ENCODE peak calls at places on chromosomes 3 and 15, in four cellular contexts. One of them, this sample, is unnamed.

GRCh38 chr15:69881310-69881660 is 216.4 kb downstream of the TLE3 start:
- DNase-seq in GM23248: no peak
- DNase-seq in spleen: no peak
- DNase-seq in body of pancreas: no peak
- DNase-seq in this sample: no peak

GRCh38 chr3:190229632-190230424 is 92.4 kb downstream of the CLDN1 start:
- DNase-seq in body of pancreas: peak; percentile 3
- DNase-seq in spleen: no peak
- DNase-seq in GM23248: peak; percentile 41
- DNase-seq in this sample: no peak

GRCh38 chr3:118171236-118171852 is 863.3 kb downstream of the IGSF11 start:
- DNase-seq in spleen: peak; percentile 70
- DNase-seq in body of pancreas: no peak
- DNase-seq in GM23248: no peak
- DNase-seq in this sample: no peak

GRCh38 chr3:30622047-30622545 is 15.7 kb downstream of the TGFBR2 start:
- DNase-seq in spleen: no peak
- DNase-seq in body of pancreas: no peak
- DNase-seq in GM23248: no peak
- DNase-seq in this sample: no peak

GRCh38 chr15:57129064-57129463 is 210.6 kb downstream of the TCF12 start:
- DNase-seq in spleen: no peak
- DNase-seq in GM23248: no peak
- DNase-seq in body of pancreas: no peak
- DNase-seq in this sample: no peak

GRCh38 chr15:99142562-99142961 is 37.7 kb downstream of the SYNM start:
- DNase-seq in GM23248: no peak
- DNase-seq in body of pancreas: no peak
- DNase-seq in spleen: no peak
- DNase-seq in this sample: no peak

GRCh38 chr3:170751894-170752283 is 118.1 kb downstream of the RPL22L1 start:
- DNase-seq in GM23248: peak; percentile 55
- DNase-seq in body of pancreas: no peak
- DNase-seq in spleen: no peak
- DNase-seq in this sample: no peak

GRCh38 chr15:52337198-52337853 is 41.7 kb upstream of the MYO5C start:
- DNase-seq in GM23248: peak; percentile 78
- DNase-seq in body of pancreas: no peak
- DNase-seq in spleen: no peak
- DNase-seq in this sample: no peak

GRCh38 chr3:13111874-13112520 is 38.8 kb upstream of the IQSEC1 start:
- DNase-seq in spleen: peak; percentile 69
- DNase-seq in body of pancreas: peak; percentile 83
- DNase-seq in GM23248: no peak
- DNase-seq in this sample: peak; percentile 30

GRCh38 chr3:55264933-55265332 is 222.2 kb downstream of the WNT5A start:
- DNase-seq in spleen: no peak
- DNase-seq in GM23248: peak; percentile 48
- DNase-seq in body of pancreas: no peak
- DNase-seq in this sample: no peak

GRCh38 chr3:111669926-111670630 is 74.9 kb upstream of the ZBED2 start:
- DNase-seq in spleen: no peak
- DNase-seq in GM23248: peak; percentile 60
- DNase-seq in body of pancreas: no peak
- DNase-seq in this sample: no peak

GRCh38 chr3:16907245-16907644 is 22.5 kb downstream of the PLCL2 start:
- DNase-seq in body of pancreas: no peak
- DNase-seq in GM23248: peak; percentile 14
- DNase-seq in spleen: no peak
- DNase-seq in this sample: no peak

GRCh38 chr15:78055923-78056713 is 21.4 kb downstream of the TBC1D2B start:
- DNase-seq in GM23248: peak; percentile 72
- DNase-seq in body of pancreas: no peak
- DNase-seq in spleen: no peak
- DNase-seq in this sample: no peak

GRCh38 chr3:75048650-75049049 is 434.2 kb upstream of the CNTN3 start:
- DNase-seq in GM23248: no peak
- DNase-seq in body of pancreas: no peak
- DNase-seq in spleen: no peak
- DNase-seq in this sample: no peak

GRCh38 chr3:186406669-186407635 is 44.9 kb upstream of the DGKG start:
- DNase-seq in GM23248: no peak
- DNase-seq in body of pancreas: peak; percentile 58
- DNase-seq in spleen: no peak
- DNase-seq in this sample: no peak

GRCh38 chr3:167318996-167319615 is 61.0 kb downstream of the ZBBX start:
- DNase-seq in GM23248: no peak
- DNase-seq in spleen: no peak
- DNase-seq in body of pancreas: no peak
- DNase-seq in this sample: no peak

GRCh38 chr3:62248831-62249776 is 124.2 kb downstream of the FEZF2 start:
- DNase-seq in GM23248: peak; percentile 11
- DNase-seq in spleen: no peak
- DNase-seq in body of pancreas: no peak
- DNase-seq in this sample: no peak

GRCh38 chr3:62242846-62243245 is 130.5 kb downstream of the FEZF2 start:
- DNase-seq in GM23248: no peak
- DNase-seq in body of pancreas: no peak
- DNase-seq in spleen: no peak
- DNase-seq in this sample: no peak

GRCh38 chr3:62249855-62250543 is 123.4 kb downstream of the FEZF2 start:
- DNase-seq in spleen: no peak
- DNase-seq in body of pancreas: no peak
- DNase-seq in GM23248: no peak
- DNase-seq in this sample: no peak

GRCh38 chr3:62246094-62246493 is 127.3 kb downstream of the FEZF2 start:
- DNase-seq in body of pancreas: no peak
- DNase-seq in GM23248: no peak
- DNase-seq in spleen: no peak
- DNase-seq in this sample: no peak

GRCh38 chr3:62246985-62247384 is 126.4 kb downstream of the FEZF2 start:
- DNase-seq in GM23248: no peak
- DNase-seq in body of pancreas: no peak
- DNase-seq in spleen: no peak
- DNase-seq in this sample: no peak
- H3K4me3 ChIP-seq in GM23248: no peak overlapping the region
- H3K4me3 ChIP-seq in body of pancreas: no peak overlapping the region
- H3K4me3 ChIP-seq in spleen: no peak overlapping the region
- H3K4me3 ChIP-seq in this sample: no peak overlapping the region

DNA sequence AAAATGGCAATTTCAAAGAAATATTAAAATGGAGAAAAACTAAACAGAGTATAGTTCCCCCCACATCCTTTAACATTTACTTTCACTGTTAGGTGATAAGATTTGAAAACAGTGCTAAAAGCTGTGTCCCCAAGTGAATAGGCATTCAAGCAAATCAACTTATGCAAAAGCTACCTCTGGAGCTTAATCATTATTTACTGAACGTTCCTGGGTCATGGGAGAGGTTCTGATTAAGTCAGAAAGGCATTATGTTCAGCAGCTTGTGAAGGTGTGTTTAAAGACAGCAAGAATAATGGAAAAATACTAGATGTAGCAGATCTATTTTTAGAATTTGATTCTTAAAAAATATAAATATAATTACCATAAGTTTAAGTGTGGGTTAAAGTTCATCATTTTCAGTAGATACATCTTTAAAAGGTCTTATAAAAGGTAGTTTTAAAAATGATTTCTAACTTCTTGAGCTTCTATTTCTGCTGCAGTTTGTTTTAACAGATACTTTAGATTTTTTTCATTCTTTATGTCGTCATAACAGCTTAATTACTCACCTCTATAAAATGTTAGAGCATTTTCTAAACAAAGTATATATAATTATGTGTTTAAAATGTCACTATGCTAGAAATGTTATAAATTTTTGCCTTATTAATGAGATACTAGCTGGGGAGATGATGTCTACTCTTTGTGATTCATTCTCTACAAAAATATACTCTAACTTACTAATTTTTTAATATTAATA is 127.9 kb downstream of the MITF start:
- DNase-seq in spleen: no peak
- DNase-seq in body of pancreas: no peak
- DNase-seq in GM23248: peak; percentile 44
- DNase-seq in this sample: no peak
- H3K27ac ChIP-seq in spleen: no peak overlapping the region
- H3K27ac ChIP-seq in body of pancreas: peak overlapping the region; percentile 77
- H3K27ac ChIP-seq in GM23248: no peak overlapping the region
- H3K27ac ChIP-seq in this sample: no peak overlapping the region

GRCh38 chr15:33152502-33153109 is 41.9 kb downstream of the FMN1 start:
- DNase-seq in spleen: no peak
- DNase-seq in body of pancreas: peak; percentile 40
- DNase-seq in GM23248: peak; percentile 17
- DNase-seq in this sample: no peak

GRCh38 chr15:33150993-33151392 is 43.5 kb downstream of the FMN1 start:
- DNase-seq in GM23248: no peak
- DNase-seq in spleen: no peak
- DNase-seq in body of pancreas: no peak
- DNase-seq in this sample: no peak

GRCh38 chr15:33154366-33155166 is 39.9 kb downstream of the FMN1 start:
- DNase-seq in spleen: no peak
- DNase-seq in body of pancreas: peak; percentile 76
- DNase-seq in GM23248: peak; percentile 74
- DNase-seq in this sample: no peak

GRCh38 chr15:33156021-33156420 is 38.5 kb downstream of the FMN1 start:
- DNase-seq in spleen: no peak
- DNase-seq in GM23248: no peak
- DNase-seq in body of pancreas: no peak
- DNase-seq in this sample: no peak

GRCh38 chr15:33153548-33153947 is 41.0 kb downstream of the FMN1 start:
- DNase-seq in GM23248: no peak
- DNase-seq in spleen: no peak
- DNase-seq in body of pancreas: no peak
- DNase-seq in this sample: no peak
- H3K4me3 ChIP-seq in GM23248: no peak overlapping the region
- H3K4me3 ChIP-seq in spleen: peak overlapping the region; percentile 34
- H3K4me3 ChIP-seq in body of pancreas: no peak overlapping the region
- H3K4me3 ChIP-seq in this sample: no peak overlapping the region

GRCh38 chr3:81744366-81744765 is 17.1 kb downstream of the GBE1 start:
- DNase-seq in body of pancreas: peak; percentile 14
- DNase-seq in spleen: no peak
- DNase-seq in GM23248: peak; percentile 96
- DNase-seq in this sample: no peak
- H3K27ac ChIP-seq in body of pancreas: no peak overlapping the region
- H3K27ac ChIP-seq in spleen: peak overlapping the region; percentile 56
- H3K27ac ChIP-seq in GM23248: peak overlapping the region; percentile 97
- H3K27ac ChIP-seq in this sample: no peak overlapping the region

GRCh38 chr3:129936757-129937156 is 37.8 kb upstream of the TRH start:
- DNase-seq in GM23248: peak; percentile 72
- DNase-seq in body of pancreas: peak; percentile 66
- DNase-seq in spleen: peak; percentile 66
- DNase-seq in this sample: no peak
- H3K4me3 ChIP-seq in GM23248: peak overlapping the region; percentile 64
- H3K4me3 ChIP-seq in body of pancreas: no peak overlapping the region
- H3K4me3 ChIP-seq in spleen: peak overlapping the region; percentile 13
- H3K4me3 ChIP-seq in this sample: no peak overlapping the region

This sample was measured in WERI-Rb-1.